ENCODE peak calls at places on chromosomes 6 and 20, in nine cellular contexts. One of them, this sample, is unnamed.

GRCh38 chr6:163181666-163182180 is 232.8 kb upstream of the QKI start:
- DNase-seq in activated CD4-positive, alpha-beta T cell treated with anti-CD3 and anti-CD28 coated beads, Interleukin-2, amount 50 U/mL, for 4 hours: no peak
- DNase-seq in heart right ventricle: no peak
- DNase-seq in stimulated activated CD4-positive, alpha-beta T cell treated with anti-CD3 and anti-CD28 coated beads, Interleukin-1b, Interleukin-23, amount 100 ng/mL, for 24 hours: no peak
- DNase-seq in fibroblast of mammary gland: no peak
- DNase-seq in ecto neural progenitor cell: no peak
- DNase-seq in Karpas-422: no peak
- DNase-seq in DMS153: no peak
- DNase-seq in foreskin keratinocyte: no peak
- DNase-seq in this sample: no peak

GRCh38 chr6:109009761-109010612 is 84.7 kb downstream of the SESN1 start:
- DNase-seq in stimulated activated CD4-positive, alpha-beta T cell treated with anti-CD3 and anti-CD28 coated beads, Interleukin-1b, Interleukin-23, amount 100 ng/mL, for 24 hours: no peak
- DNase-seq in Karpas-422: no peak
- DNase-seq in foreskin keratinocyte: no peak
- DNase-seq in fibroblast of mammary gland: no peak
- DNase-seq in activated CD4-positive, alpha-beta T cell treated with anti-CD3 and anti-CD28 coated beads, Interleukin-2, amount 50 U/mL, for 4 hours: no peak
- DNase-seq in heart right ventricle: no peak
- DNase-seq in DMS153: no peak
- DNase-seq in ecto neural progenitor cell: no peak
- DNase-seq in this sample: no peak

GRCh38 chr6:54299542-54300269 is 8.5 kb upstream of the TINAG start:
- DNase-seq in DMS153: no peak
- DNase-seq in Karpas-422: no peak
- DNase-seq in foreskin keratinocyte: no peak
- DNase-seq in stimulated activated CD4-positive, alpha-beta T cell treated with anti-CD3 and anti-CD28 coated beads, Interleukin-1b, Interleukin-23, amount 100 ng/mL, for 24 hours: no peak
- DNase-seq in ecto neural progenitor cell: no peak
- DNase-seq in heart right ventricle: no peak
- DNase-seq in fibroblast of mammary gland: peak
- DNase-seq in activated CD4-positive, alpha-beta T cell treated with anti-CD3 and anti-CD28 coated beads, Interleukin-2, amount 50 U/mL, for 4 hours: no peak
- DNase-seq in this sample: no peak

GRCh38 chr6:159692303-159693127 is 526 bp downstream of the SOD2 start:
- DNase-seq in stimulated activated CD4-positive, alpha-beta T cell treated with anti-CD3 and anti-CD28 coated beads, Interleukin-1b, Interleukin-23, amount 100 ng/mL, for 24 hours: peak
- DNase-seq in fibroblast of mammary gland: no peak
- DNase-seq in Karpas-422: peak
- DNase-seq in DMS153: peak
- DNase-seq in foreskin keratinocyte: peak
- DNase-seq in ecto neural progenitor cell: no peak
- DNase-seq in activated CD4-positive, alpha-beta T cell treated with anti-CD3 and anti-CD28 coated beads, Interleukin-2, amount 50 U/mL, for 4 hours: peak
- DNase-seq in heart right ventricle: peak
- DNase-seq in this sample: no peak

GRCh38 chr20:38173237-38174156 is 8.4 kb upstream of the TGM2 start:
- DNase-seq in stimulated activated CD4-positive, alpha-beta T cell treated with anti-CD3 and anti-CD28 coated beads, Interleukin-1b, Interleukin-23, amount 100 ng/mL, for 24 hours: no peak
- DNase-seq in Karpas-422: peak
- DNase-seq in heart right ventricle: peak
- DNase-seq in foreskin keratinocyte: peak
- DNase-seq in activated CD4-positive, alpha-beta T cell treated with anti-CD3 and anti-CD28 coated beads, Interleukin-2, amount 50 U/mL, for 4 hours: no peak
- DNase-seq in fibroblast of mammary gland: peak
- DNase-seq in ecto neural progenitor cell: no peak
- DNase-seq in DMS153: no peak
- DNase-seq in this sample: peak

GRCh38 chr20:23143098-23143497 is 57.0 kb upstream of the CD93 start:
- DNase-seq in Karpas-422: no peak
- DNase-seq in stimulated activated CD4-positive, alpha-beta T cell treated with anti-CD3 and anti-CD28 coated beads, Interleukin-1b, Interleukin-23, amount 100 ng/mL, for 24 hours: no peak
- DNase-seq in foreskin keratinocyte: no peak
- DNase-seq in heart right ventricle: no peak
- DNase-seq in fibroblast of mammary gland: peak
- DNase-seq in ecto neural progenitor cell: no peak
- DNase-seq in DMS153: peak
- DNase-seq in activated CD4-positive, alpha-beta T cell treated with anti-CD3 and anti-CD28 coated beads, Interleukin-2, amount 50 U/mL, for 4 hours: no peak
- DNase-seq in this sample: peak

GRCh38 chr20:15068486-15068885 is 731.1 kb upstream of the FLRT3 start:
- DNase-seq in activated CD4-positive, alpha-beta T cell treated with anti-CD3 and anti-CD28 coated beads, Interleukin-2, amount 50 U/mL, for 4 hours: no peak
- DNase-seq in heart right ventricle: no peak
- DNase-seq in DMS153: no peak
- DNase-seq in Karpas-422: no peak
- DNase-seq in stimulated activated CD4-positive, alpha-beta T cell treated with anti-CD3 and anti-CD28 coated beads, Interleukin-1b, Interleukin-23, amount 100 ng/mL, for 24 hours: no peak
- DNase-seq in fibroblast of mammary gland: no peak
- DNase-seq in foreskin keratinocyte: no peak
- DNase-seq in ecto neural progenitor cell: no peak
- DNase-seq in this sample: no peak

GRCh38 chr20:31712564-31713311 is 9.9 kb downstream of the BCL2L1 start:
- DNase-seq in activated CD4-positive, alpha-beta T cell treated with anti-CD3 and anti-CD28 coated beads, Interleukin-2, amount 50 U/mL, for 4 hours: no peak
- DNase-seq in DMS153: peak
- DNase-seq in ecto neural progenitor cell: peak
- DNase-seq in Karpas-422: no peak
- DNase-seq in heart right ventricle: peak
- DNase-seq in stimulated activated CD4-positive, alpha-beta T cell treated with anti-CD3 and anti-CD28 coated beads, Interleukin-1b, Interleukin-23, amount 100 ng/mL, for 24 hours: no peak
- DNase-seq in fibroblast of mammary gland: peak
- DNase-seq in foreskin keratinocyte: peak
- DNase-seq in this sample: peak

GRCh38 chr20:64160536-64161495 is 3.4 kb upstream of the MYT1 start:
- DNase-seq in ecto neural progenitor cell: peak
- DNase-seq in DMS153: peak
- DNase-seq in heart right ventricle: no peak
- DNase-seq in Karpas-422: no peak
- DNase-seq in fibroblast of mammary gland: no peak
- DNase-seq in stimulated activated CD4-positive, alpha-beta T cell treated with anti-CD3 and anti-CD28 coated beads, Interleukin-1b, Interleukin-23, amount 100 ng/mL, for 24 hours: no peak
- DNase-seq in activated CD4-positive, alpha-beta T cell treated with anti-CD3 and anti-CD28 coated beads, Interleukin-2, amount 50 U/mL, for 4 hours: no peak
- DNase-seq in foreskin keratinocyte: no peak
- DNase-seq in this sample: no peak

GRCh38 chr6:167806061-167806700 is 20.5 kb upstream of the AFDN start:
- DNase-seq in activated CD4-positive, alpha-beta T cell treated with anti-CD3 and anti-CD28 coated beads, Interleukin-2, amount 50 U/mL, for 4 hours: no peak
- DNase-seq in foreskin keratinocyte: no peak
- DNase-seq in stimulated activated CD4-positive, alpha-beta T cell treated with anti-CD3 and anti-CD28 coated beads, Interleukin-1b, Interleukin-23, amount 100 ng/mL, for 24 hours: no peak
- DNase-seq in ecto neural progenitor cell: no peak
- DNase-seq in heart right ventricle: no peak
- DNase-seq in DMS153: no peak
- DNase-seq in fibroblast of mammary gland: no peak
- DNase-seq in Karpas-422: no peak
- DNase-seq in this sample: no peak

GRCh38 chr20:45016089-45016641 is 49.9 kb downstream of the STK4 start:
- DNase-seq in fibroblast of mammary gland: no peak
- DNase-seq in foreskin keratinocyte: no peak
- DNase-seq in DMS153: no peak
- DNase-seq in heart right ventricle: no peak
- DNase-seq in stimulated activated CD4-positive, alpha-beta T cell treated with anti-CD3 and anti-CD28 coated beads, Interleukin-1b, Interleukin-23, amount 100 ng/mL, for 24 hours: no peak
- DNase-seq in Karpas-422: no peak
- DNase-seq in activated CD4-positive, alpha-beta T cell treated with anti-CD3 and anti-CD28 coated beads, Interleukin-2, amount 50 U/mL, for 4 hours: no peak
- DNase-seq in ecto neural progenitor cell: no peak
- DNase-seq in this sample: no peak

GRCh38 chr6:106167105-106167814 is 81.1 kb downstream of the PRDM1 start:
- DNase-seq in activated CD4-positive, alpha-beta T cell treated with anti-CD3 and anti-CD28 coated beads, Interleukin-2, amount 50 U/mL, for 4 hours: no peak
- DNase-seq in stimulated activated CD4-positive, alpha-beta T cell treated with anti-CD3 and anti-CD28 coated beads, Interleukin-1b, Interleukin-23, amount 100 ng/mL, for 24 hours: no peak
- DNase-seq in heart right ventricle: no peak
- DNase-seq in ecto neural progenitor cell: no peak
- DNase-seq in DMS153: no peak
- DNase-seq in fibroblast of mammary gland: no peak
- DNase-seq in foreskin keratinocyte: no peak
- DNase-seq in Karpas-422: no peak
- DNase-seq in this sample: no peak

GRCh38 chr6:135592276-135592675 is 94.7 kb upstream of the AHI1 start:
- DNase-seq in heart right ventricle: no peak
- DNase-seq in fibroblast of mammary gland: no peak
- DNase-seq in DMS153: no peak
- DNase-seq in stimulated activated CD4-positive, alpha-beta T cell treated with anti-CD3 and anti-CD28 coated beads, Interleukin-1b, Interleukin-23, amount 100 ng/mL, for 24 hours: no peak
- DNase-seq in activated CD4-positive, alpha-beta T cell treated with anti-CD3 and anti-CD28 coated beads, Interleukin-2, amount 50 U/mL, for 4 hours: no peak
- DNase-seq in Karpas-422: no peak
- DNase-seq in foreskin keratinocyte: no peak
- DNase-seq in ecto neural progenitor cell: no peak
- DNase-seq in this sample: no peak

GRCh38 chr6:22042713-22043112 is 254.1 kb downstream of the PRL start:
- DNase-seq in heart right ventricle: peak
- DNase-seq in activated CD4-positive, alpha-beta T cell treated with anti-CD3 and anti-CD28 coated beads, Interleukin-2, amount 50 U/mL, for 4 hours: no peak
- DNase-seq in foreskin keratinocyte: no peak
- DNase-seq in fibroblast of mammary gland: peak
- DNase-seq in stimulated activated CD4-positive, alpha-beta T cell treated with anti-CD3 and anti-CD28 coated beads, Interleukin-1b, Interleukin-23, amount 100 ng/mL, for 24 hours: no peak
- DNase-seq in Karpas-422: no peak
- DNase-seq in DMS153: no peak
- DNase-seq in ecto neural progenitor cell: no peak
- DNase-seq in this sample: no peak

GRCh38 chr6:127879685-127880084 is 21.2 kb downstream of the THEMIS start:
- DNase-seq in Karpas-422: no peak
- DNase-seq in foreskin keratinocyte: no peak
- DNase-seq in activated CD4-positive, alpha-beta T cell treated with anti-CD3 and anti-CD28 coated beads, Interleukin-2, amount 50 U/mL, for 4 hours: no peak
- DNase-seq in fibroblast of mammary gland: peak
- DNase-seq in stimulated activated CD4-positive, alpha-beta T cell treated with anti-CD3 and anti-CD28 coated beads, Interleukin-1b, Interleukin-23, amount 100 ng/mL, for 24 hours: no peak
- DNase-seq in DMS153: no peak
- DNase-seq in ecto neural progenitor cell: peak
- DNase-seq in heart right ventricle: peak
- DNase-seq in this sample: no peak

GRCh38 chr20:36097331-36097730 is 57.2 kb upstream of the EPB41L1 start:
- DNase-seq in heart right ventricle: no peak
- DNase-seq in foreskin keratinocyte: no peak
- DNase-seq in DMS153: no peak
- DNase-seq in activated CD4-positive, alpha-beta T cell treated with anti-CD3 and anti-CD28 coated beads, Interleukin-2, amount 50 U/mL, for 4 hours: no peak
- DNase-seq in fibroblast of mammary gland: peak
- DNase-seq in Karpas-422: peak
- DNase-seq in ecto neural progenitor cell: no peak
- DNase-seq in stimulated activated CD4-positive, alpha-beta T cell treated with anti-CD3 and anti-CD28 coated beads, Interleukin-1b, Interleukin-23, amount 100 ng/mL, for 24 hours: no peak
- DNase-seq in this sample: no peak

GRCh38 chr6:121748850-121749249 is 313.4 kb downstream of the GJA1 start:
- DNase-seq in stimulated activated CD4-positive, alpha-beta T cell treated with anti-CD3 and anti-CD28 coated beads, Interleukin-1b, Interleukin-23, amount 100 ng/mL, for 24 hours: no peak
- DNase-seq in activated CD4-positive, alpha-beta T cell treated with anti-CD3 and anti-CD28 coated beads, Interleukin-2, amount 50 U/mL, for 4 hours: no peak
- DNase-seq in Karpas-422: no peak
- DNase-seq in heart right ventricle: no peak
- DNase-seq in ecto neural progenitor cell: no peak
- DNase-seq in foreskin keratinocyte: no peak
- DNase-seq in fibroblast of mammary gland: no peak
- DNase-seq in DMS153: no peak
- DNase-seq in this sample: no peak

GRCh38 chr6:104281370-104281769 is 578.3 kb downstream of the HACE1 start:
- DNase-seq in stimulated activated CD4-positive, alpha-beta T cell treated with anti-CD3 and anti-CD28 coated beads, Interleukin-1b, Interleukin-23, amount 100 ng/mL, for 24 hours: no peak
- DNase-seq in fibroblast of mammary gland: no peak
- DNase-seq in heart right ventricle: no peak
- DNase-seq in DMS153: no peak
- DNase-seq in foreskin keratinocyte: no peak
- DNase-seq in activated CD4-positive, alpha-beta T cell treated with anti-CD3 and anti-CD28 coated beads, Interleukin-2, amount 50 U/mL, for 4 hours: no peak
- DNase-seq in ecto neural progenitor cell: no peak
- DNase-seq in Karpas-422: peak
- DNase-seq in this sample: no peak

This sample was measured in omental fat pad.